ENCODE peak calls at places on chromosomes 1 and 21, in ten cellular contexts. E is BE2C, M is HFF-Myc, C is HCT116, W is colonic mucosa, A is GM23338, O is gastrocnemius medialis, J is thoracic aorta, Z is fibroblast of lung, K is fibroblast of mammary gland. V is an unnamed sample.

GRCh38 chr21:45015469-45015860 is 58.9 kb upstream of the ADARB1 start:
- DNase-seq in C (no peak), O (peak), E (no peak), K (no peak), Z (no peak), W (no peak), M (no peak), J (no peak), A (no peak), V (no peak)

GRCh38 chr1:232339077-232339476 is 290.9 kb downstream of the SIPA1L2 start:
- DNase-seq in E (no peak), Z (no peak), J (no peak), C (no peak), W (no peak), O (no peak), M (no peak), A (no peak), K (no peak), V (no peak)

GRCh38 chr1:232066521-232066920 is 439.9 kb downstream of the DISC1 start:
- DNase-seq in Z (no peak), C (no peak), M (no peak), W (no peak), A (no peak), K (no peak), E (no peak), O (no peak), J (no peak), V (no peak)

GRCh38 chr1:4664095-4664494 is 9.7 kb downstream of the AJAP1 start:
- DNase-seq in E (no peak), M (no peak), J (no peak), K (no peak), Z (no peak), A (no peak), C (no peak), W (no peak), O (no peak), V (no peak)

GRCh38 chr1:10507111-10507879 is 32.5 kb downstream of the PEX14 start:
- DNase-seq in E (peak), Z (peak), J (peak), W (peak), C (peak), A (peak), K (peak), M (peak), O (peak), V (peak)

GRCh38 chr1:89627596-89627962 is 5.3 kb upstream of the LRRC8C start:
- DNase-seq in W (no peak), E (no peak), Z (no peak), K (no peak), M (no peak), J (no peak), A (no peak), C (no peak), O (no peak), V (no peak)

GRCh38 chr1:117616356-117616755 is 10.5 kb downstream of the TENT5C start:
- DNase-seq in O (no peak), W (peak), J (no peak), M (no peak), E (no peak), C (no peak), Z (no peak), A (no peak), K (no peak), V (no peak)

GRCh38 chr21:45405819-45406762 is 1.1 kb downstream of the COL18A1 start:
- DNase-seq in J (no peak), A (peak), M (no peak), O (no peak), Z (peak), E (no peak), W (no peak), K (peak), C (no peak), V (no peak)

GRCh38 chr1:108896160-108897150 is 19.7 kb downstream of the GPSM2 start:
- DNase-seq in C (no peak), Z (peak), W (no peak), J (no peak), M (no peak), E (no peak), O (peak), A (peak), K (peak), V (peak)

GRCh38 chr1:66778266-66778665 is 22.8 kb downstream of the INSL5 start:
- DNase-seq in O (no peak), M (no peak), J (no peak), E (no peak), Z (no peak), W (no peak), A (no peak), K (no peak), C (no peak), V (no peak)

GRCh38 chr1:227428803-227429202 is 110.5 kb upstream of the CDC42BPA start:
- DNase-seq in K (peak), E (no peak), M (peak), Z (peak), W (peak), C (no peak), O (no peak), A (peak), J (no peak), V (peak)

GRCh38 chr1:43309626-43310025 is 8.8 kb downstream of the TIE1 start:
- DNase-seq in O (no peak), A (no peak), M (no peak), W (no peak), C (no peak), J (no peak), K (no peak), E (no peak), Z (no peak), V (no peak)

GRCh38 chr1:64969305-64970066 is 3.1 kb upstream of the JAK1 start:
- DNase-seq in W (no peak), Z (no peak), C (no peak), E (no peak), O (no peak), K (peak), A (no peak), M (no peak), J (no peak), V (peak)

GRCh38 chr1:180953291-180953747 is 40.6 kb downstream of the KIAA1614 start:
- DNase-seq in Z (no peak), J (no peak), A (peak), O (peak), C (no peak), W (peak), K (no peak), M (no peak), E (no peak), V (no peak)

DNA sequence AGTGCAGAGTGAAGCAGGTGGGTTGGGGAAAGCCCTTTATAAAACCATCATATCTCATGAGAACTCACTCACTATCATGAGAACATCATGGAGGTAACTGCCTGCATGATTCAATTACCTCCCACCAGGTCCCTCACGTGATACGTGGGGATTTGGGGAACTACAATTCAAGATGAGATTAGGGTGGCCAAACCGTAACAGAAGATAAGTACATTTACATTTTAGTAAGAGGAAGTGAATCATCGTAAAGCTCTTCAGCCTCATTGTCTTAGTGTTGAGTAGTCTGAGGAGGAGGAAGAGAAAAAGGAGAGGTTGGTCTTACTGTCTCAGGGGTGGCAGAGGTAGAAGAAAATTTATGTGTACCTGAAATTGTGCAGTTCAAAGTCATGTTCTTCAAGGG is 1053.4 kb upstream of the ADGRL4 start:
- DNase-seq in O (no peak), W (no peak), K (no peak), C (no peak), Z (peak), M (no peak), J (no peak), E (no peak), A (no peak), V (no peak)
- TF ChIP-seq CTCF in O (no peak), W (no peak), K (no peak), C (no peak), Z (no peak), M (no peak), J (no peak), E (no peak), A (no peak), V (no peak)

GRCh38 chr1:84434081-84434755 is 35.9 kb downstream of the DNASE2B start:
- DNase-seq in E (no peak), C (peak), W (no peak), K (no peak), A (no peak), Z (no peak), O (no peak), J (no peak), M (no peak), V (no peak)

GRCh38 chr1:84430519-84430918 is 32.2 kb downstream of the DNASE2B start:
- DNase-seq in O (no peak), M (no peak), K (no peak), Z (no peak), W (no peak), C (no peak), E (no peak), A (no peak), J (no peak), V (no peak)

GRCh38 chr1:84434756-84435142 is 36.5 kb downstream of the DNASE2B start:
- DNase-seq in O (no peak), K (no peak), E (no peak), W (no peak), J (no peak), A (no peak), C (no peak), Z (no peak), M (no peak), V (no peak)

GRCh38 chr1:84435159-84435558 is 36.9 kb downstream of the DNASE2B start:
- DNase-seq in M (no peak), W (no peak), Z (no peak), K (no peak), J (no peak), A (no peak), E (no peak), C (no peak), O (no peak), V (no peak)

GRCh38 chr1:84433253-84434080 is 35.2 kb downstream of the DNASE2B start:
- DNase-seq in A (peak), M (peak), J (no peak), K (peak), W (peak), C (peak), O (peak), E (peak), Z (peak), V (peak)
- H3K4me3 ChIP-seq in A (no peak), M (peak), J (peak), K (peak), W (peak), C (peak), O (peak), E (peak), Z (peak), V (peak)

DNA sequence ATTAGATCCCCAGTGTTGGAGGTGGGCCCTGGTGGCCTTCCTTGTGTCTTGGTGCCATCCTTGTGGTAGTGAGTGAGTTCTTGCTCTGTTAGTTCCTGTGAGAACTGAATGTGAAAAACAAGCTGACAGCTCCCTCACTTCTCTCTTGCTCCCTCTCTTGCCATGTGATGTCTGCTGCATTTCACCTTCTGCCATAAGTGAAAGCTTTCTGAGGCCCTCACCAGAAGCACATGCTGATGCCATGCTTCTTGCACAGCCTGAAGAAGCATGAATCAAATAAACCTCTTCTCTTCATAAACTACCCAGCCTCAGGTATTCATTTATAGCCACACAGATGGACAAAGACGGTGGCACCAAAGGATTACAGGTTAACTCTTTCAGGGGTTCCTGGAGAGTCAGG is 166.1 kb upstream of the ETV3 start:
- DNase-seq in M (no peak), E (no peak), J (no peak), A (no peak), K (no peak), Z (no peak), W (no peak), C (no peak), O (no peak), V (no peak)
- TF ChIP-seq CTCF in M (no peak), E (no peak), J (no peak), A (no peak), K (no peak), Z (no peak), W (no peak), C (no peak), O (no peak), V (no peak)

DNA sequence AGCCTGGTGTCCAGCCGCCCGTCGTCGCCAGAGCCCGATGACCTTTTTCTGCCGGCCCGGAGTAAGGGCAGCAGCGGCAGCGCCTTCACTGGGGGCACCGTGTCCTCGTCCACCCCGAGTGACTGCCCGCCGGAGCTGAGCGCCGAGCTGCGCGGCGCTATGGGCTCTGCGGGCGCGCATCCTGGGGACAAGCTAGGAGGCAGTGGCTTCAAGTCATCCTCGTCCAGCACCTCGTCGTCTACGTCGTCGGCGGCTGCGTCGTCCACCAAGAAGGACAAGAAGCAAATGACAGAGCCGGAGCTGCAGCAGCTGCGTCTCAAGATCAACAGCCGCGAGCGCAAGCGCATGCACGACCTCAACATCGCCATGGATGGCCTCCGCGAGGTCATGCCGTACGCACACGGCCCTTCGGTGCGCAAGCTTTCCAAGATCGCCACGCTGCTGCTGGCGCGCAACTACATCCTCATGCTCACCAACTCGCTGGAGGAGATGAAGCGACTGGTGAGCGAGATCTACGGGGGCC is 1.2 kb downstream of the OLIG2 start:
- DNase-seq in A (peak), J (no peak), M (no peak), K (peak), C (no peak), W (no peak), O (no peak), Z (peak), E (no peak), V (no peak)
- H3K4me3 ChIP-seq in A (peak), J (no peak), M (no peak), K (no peak), C (no peak), W (no peak), O (no peak), Z (no peak), E (no peak), V (no peak)

GRCh38 chr1:6445062-6445763 is 20.6 kb downstream of the ESPN start:
- DNase-seq in M (no peak), E (peak), A (peak), J (no peak), K (peak), W (peak), C (no peak), Z (peak), O (no peak), V (peak)
- TF ChIP-seq CTCF in M (peak), E (peak), A (peak), J (peak), K (peak), W (peak), C (peak), Z (peak), O (no peak), V (peak)